ENCODE peak calls at places on chromosomes 2 and 18, in seven cellular contexts. G is NCI-H2029, A is NCI-H774, S is H9, Z is breast epithelium, C is brain microvascular endothelial cell, X is glutamatergic neuron. F is an unnamed sample.

GRCh38 chr2:148027822-148028221 is 6.9 kb downstream of the MBD5 start:
- DNase-seq in G (no peak), A (no peak), S (no peak), Z (no peak), C (no peak), X (no peak), F (no peak)

GRCh38 chr2:220096406-220096805 is 469.0 kb downstream of the SLC4A3 start:
- DNase-seq in G (no peak), A (no peak), S (no peak), Z (no peak), C (no peak), X (no peak), F (no peak)

GRCh38 chr2:103448416-103448815 is 686.6 kb downstream of the TMEM182 start:
- DNase-seq in G (no peak), A (peak), S (no peak), Z (no peak), C (no peak), X (no peak), F (no peak)

GRCh38 chr2:198873771-198874501 is 583.8 kb downstream of the SATB2 start:
- DNase-seq in G (no peak), A (no peak), S (no peak), Z (no peak), C (peak), X (no peak), F (no peak)

GRCh38 chr2:98883780-98884211 is 52.2 kb downstream of the CRACDL start:
- DNase-seq in G (no peak), A (no peak), S (no peak), Z (no peak), C (no peak), X (no peak), F (no peak)

GRCh38 chr2:207624170-207625013 is 802 bp downstream of the METTL21A start:
- DNase-seq in G (peak), A (peak), S (peak), Z (peak), C (peak), X (peak), F (peak)

GRCh38 chr2:207530160-207531023 is 630 bp downstream of the CREB1 start:
- DNase-seq in G (peak), A (no peak), S (no peak), Z (no peak), C (no peak), X (peak), F (no peak)

GRCh38 chr2:72864500-72864899 is 22.7 kb upstream of the SPR start:
- DNase-seq in G (no peak), A (no peak), S (no peak), Z (no peak), C (peak), X (no peak), F (no peak)

GRCh38 chr2:144430722-144431163 is 89.2 kb downstream of the ZEB2 start:
- DNase-seq in G (no peak), A (peak), S (no peak), Z (no peak), C (peak), X (no peak), F (no peak)

GRCh38 chr18:22606563-22607283 is 189.0 kb upstream of the CTAGE1 start:
- DNase-seq in G (no peak), A (no peak), S (no peak), Z (no peak), C (peak), X (no peak), F (peak)

F was measured in WTC11.